ENCODE peak calls at places on chromosome 6, in six cellular contexts. One of them, this sample, is unnamed.

GRCh38 chr6:33758807-33759206 is 12.1 kb upstream of the IP6K3 start:
- DNase-seq in AG04449: no peak
- DNase-seq in T-helper 2 cell: no peak
- DNase-seq in activated CD8-positive, alpha-beta memory T cell treated with anti-CD3 and anti-CD28 coated beads for 1 hour: no peak
- DNase-seq in mucosa of descending colon: no peak
- DNase-seq in uterus: no peak
- DNase-seq in this sample: no peak

GRCh38 chr6:30459145-30459544 is 30.2 kb upstream of the HLA-E start:
- DNase-seq in AG04449: no peak
- DNase-seq in T-helper 2 cell: no peak
- DNase-seq in activated CD8-positive, alpha-beta memory T cell treated with anti-CD3 and anti-CD28 coated beads for 1 hour: no peak
- DNase-seq in mucosa of descending colon: no peak
- DNase-seq in uterus: no peak
- DNase-seq in this sample: no peak

GRCh38 chr6:91083226-91083625 is 496.4 kb upstream of the MAP3K7 start:
- DNase-seq in AG04449: no peak
- DNase-seq in T-helper 2 cell: no peak
- DNase-seq in activated CD8-positive, alpha-beta memory T cell treated with anti-CD3 and anti-CD28 coated beads for 1 hour: no peak
- DNase-seq in mucosa of descending colon: no peak
- DNase-seq in uterus: no peak
- DNase-seq in this sample: no peak

GRCh38 chr6:165986647-165987482 is 180.8 kb downstream of the TBXT start:
- DNase-seq in AG04449: no peak
- DNase-seq in T-helper 2 cell: no peak
- DNase-seq in activated CD8-positive, alpha-beta memory T cell treated with anti-CD3 and anti-CD28 coated beads for 1 hour: no peak
- DNase-seq in mucosa of descending colon: no peak
- DNase-seq in uterus: no peak
- DNase-seq in this sample: no peak

GRCh38 chr6:157066781-157067491 is 256.4 kb downstream of the TMEM242 start:
- DNase-seq in AG04449: no peak
- DNase-seq in T-helper 2 cell: no peak
- DNase-seq in activated CD8-positive, alpha-beta memory T cell treated with anti-CD3 and anti-CD28 coated beads for 1 hour: no peak
- DNase-seq in mucosa of descending colon: no peak
- DNase-seq in uterus: no peak
- DNase-seq in this sample: no peak

GRCh38 chr6:5701086-5701661 is 305.6 kb downstream of the NRN1 start:
- DNase-seq in AG04449: no peak
- DNase-seq in T-helper 2 cell: no peak
- DNase-seq in activated CD8-positive, alpha-beta memory T cell treated with anti-CD3 and anti-CD28 coated beads for 1 hour: no peak
- DNase-seq in mucosa of descending colon: no peak
- DNase-seq in uterus: no peak
- DNase-seq in this sample: no peak

GRCh38 chr6:138291036-138291848 is 73.0 kb upstream of the PBOV1 start:
- DNase-seq in AG04449: no peak
- DNase-seq in T-helper 2 cell: no peak
- DNase-seq in activated CD8-positive, alpha-beta memory T cell treated with anti-CD3 and anti-CD28 coated beads for 1 hour: no peak
- DNase-seq in mucosa of descending colon: no peak
- DNase-seq in uterus: no peak
- DNase-seq in this sample: no peak

GRCh38 chr6:134482585-134483346 is 164.9 kb upstream of the SGK1 start:
- DNase-seq in AG04449: no peak
- DNase-seq in T-helper 2 cell: no peak
- DNase-seq in activated CD8-positive, alpha-beta memory T cell treated with anti-CD3 and anti-CD28 coated beads for 1 hour: no peak
- DNase-seq in mucosa of descending colon: no peak
- DNase-seq in uterus: peak
- DNase-seq in this sample: no peak

GRCh38 chr6:144811140-144811539 is 526.0 kb downstream of the UTRN start:
- DNase-seq in AG04449: no peak
- DNase-seq in T-helper 2 cell: no peak
- DNase-seq in activated CD8-positive, alpha-beta memory T cell treated with anti-CD3 and anti-CD28 coated beads for 1 hour: no peak
- DNase-seq in mucosa of descending colon: no peak
- DNase-seq in uterus: no peak
- DNase-seq in this sample: no peak

GRCh38 chr6:149859368-149859767 is 4.8 kb downstream of the LRP11 start:
- DNase-seq in AG04449: peak
- DNase-seq in T-helper 2 cell: no peak
- DNase-seq in activated CD8-positive, alpha-beta memory T cell treated with anti-CD3 and anti-CD28 coated beads for 1 hour: no peak
- DNase-seq in mucosa of descending colon: no peak
- DNase-seq in uterus: no peak
- DNase-seq in this sample: no peak

GRCh38 chr6:163347021-163347446 is 67.5 kb upstream of the QKI start:
- DNase-seq in AG04449: no peak
- DNase-seq in T-helper 2 cell: no peak
- DNase-seq in activated CD8-positive, alpha-beta memory T cell treated with anti-CD3 and anti-CD28 coated beads for 1 hour: no peak
- DNase-seq in mucosa of descending colon: no peak
- DNase-seq in uterus: no peak
- DNase-seq in this sample: no peak

GRCh38 chr6:121441477-121441876 is 6.0 kb downstream of the GJA1 start:
- DNase-seq in AG04449: no peak
- DNase-seq in T-helper 2 cell: no peak
- DNase-seq in activated CD8-positive, alpha-beta memory T cell treated with anti-CD3 and anti-CD28 coated beads for 1 hour: no peak
- DNase-seq in mucosa of descending colon: no peak
- DNase-seq in uterus: no peak
- DNase-seq in this sample: no peak